ENCODE peak calls at places on chromosomes 2 and 18, in eight cellular contexts. L is amniotic epithelial cell; B is pons; U is A549; X is ACHN; C is hippocampal formation; E is NCI-H1092; V is central memory CD4-positive, alpha-beta T cell. H is an unnamed sample.

GRCh38 chr2:24749069-24749691 is 44.0 kb downstream of the PTRHD1 start:
- DNase-seq in L (peak), B (no peak), U (no peak), X (no peak), C (no peak), E (no peak), V (no peak), H (no peak)

GRCh38 chr2:147689510-147689909 is 155.3 kb upstream of the ACVR2A start:
- DNase-seq in L (no peak), B (peak), U (no peak), X (no peak), C (no peak), E (no peak), V (no peak), H (no peak)

GRCh38 chr18:50218432-50219197 is 23.7 kb upstream of the MYO5B start:
- DNase-seq in L (peak), B (no peak), U (peak), X (peak), C (peak), E (peak), V (peak), H (peak)

GRCh38 chr2:219739061-219739460 is 111.6 kb downstream of the SLC4A3 start:
- DNase-seq in L (peak), B (no peak), U (no peak), X (no peak), C (no peak), E (no peak), V (no peak), H (no peak)

GRCh38 chr2:95757988-95758387 is 166.2 kb downstream of the TRIM43 start:
- DNase-seq in L (no peak), B (no peak), U (no peak), X (no peak), C (no peak), E (no peak), V (no peak), H (no peak)

GRCh38 chr2:240435457-240435954 is at the start of gene GPC1:
- DNase-seq in L (peak), B (peak), U (peak), X (peak), C (peak), E (peak), V (no peak), H (no peak)

GRCh38 chr2:234146087-234146826 is 95.8 kb downstream of the SPP2 start:
- DNase-seq in L (peak), B (no peak), U (peak), X (peak), C (no peak), E (no peak), V (no peak), H (peak)

GRCh38 chr2:240972636-240973521 is 25.5 kb upstream of the SNED1 start:
- DNase-seq in L (no peak), B (peak), U (no peak), X (no peak), C (peak), E (peak), V (no peak), H (peak)

GRCh38 chr2:208280933-208281332 is 14.9 kb downstream of the PIKFYVE start:
- DNase-seq in L (peak), B (no peak), U (no peak), X (peak), C (no peak), E (no peak), V (no peak), H (peak)

GRCh38 chr18:50644807-50645206 is 84.9 kb downstream of the MAPK4 start:
- DNase-seq in L (no peak), B (no peak), U (peak), X (no peak), C (no peak), E (no peak), V (no peak), H (no peak)